ENCODE peak calls at places on chromosomes 16 and 17, in ten cellular contexts. One of them, this sample, is unnamed.

GRCh38 chr16:49129935-49130334 is 151.7 kb downstream of the CBLN1 start:
- DNase-seq in Calu3: no peak
- DNase-seq in midbrain: no peak
- DNase-seq in lower lobe of right lung: no peak
- DNase-seq in fibroblast of gingiva: no peak
- DNase-seq in T-cell: no peak
- DNase-seq in naive thymus-derived CD4-positive, alpha-beta T cell: no peak
- DNase-seq in GM13977: no peak
- DNase-seq in COR-L47: no peak
- DNase-seq in stimulated activated CD8-positive, alpha-beta memory T cell treated with anti-CD3 and anti-CD28 coated beads, Interleukin-12 subunit alpha, Interleukin-12 subunit beta, amount 100 ng/mL, for 1 hour: no peak
- DNase-seq in this sample: no peak

GRCh38 chr16:22673463-22673862 is 140.5 kb upstream of the HS3ST2 start:
- DNase-seq in Calu3: no peak
- DNase-seq in midbrain: no peak
- DNase-seq in lower lobe of right lung: no peak
- DNase-seq in fibroblast of gingiva: no peak
- DNase-seq in T-cell: no peak
- DNase-seq in naive thymus-derived CD4-positive, alpha-beta T cell: no peak
- DNase-seq in GM13977: no peak
- DNase-seq in COR-L47: no peak
- DNase-seq in stimulated activated CD8-positive, alpha-beta memory T cell treated with anti-CD3 and anti-CD28 coated beads, Interleukin-12 subunit alpha, Interleukin-12 subunit beta, amount 100 ng/mL, for 1 hour: no peak
- DNase-seq in this sample: no peak

GRCh38 chr16:17261197-17261858 is 209.4 kb downstream of the XYLT1 start:
- DNase-seq in Calu3: no peak
- DNase-seq in midbrain: no peak
- DNase-seq in lower lobe of right lung: no peak
- DNase-seq in fibroblast of gingiva: no peak
- DNase-seq in T-cell: no peak
- DNase-seq in naive thymus-derived CD4-positive, alpha-beta T cell: no peak
- DNase-seq in GM13977: peak; percentile 37
- DNase-seq in COR-L47: no peak
- DNase-seq in stimulated activated CD8-positive, alpha-beta memory T cell treated with anti-CD3 and anti-CD28 coated beads, Interleukin-12 subunit alpha, Interleukin-12 subunit beta, amount 100 ng/mL, for 1 hour: no peak
- DNase-seq in this sample: no peak

GRCh38 chr17:39139137-39139516 is 12.3 kb downstream of the PLXDC1 start:
- DNase-seq in Calu3: no peak
- DNase-seq in midbrain: no peak
- DNase-seq in lower lobe of right lung: no peak
- DNase-seq in fibroblast of gingiva: peak; percentile 64
- DNase-seq in T-cell: no peak
- DNase-seq in naive thymus-derived CD4-positive, alpha-beta T cell: no peak
- DNase-seq in GM13977: no peak
- DNase-seq in COR-L47: no peak
- DNase-seq in stimulated activated CD8-positive, alpha-beta memory T cell treated with anti-CD3 and anti-CD28 coated beads, Interleukin-12 subunit alpha, Interleukin-12 subunit beta, amount 100 ng/mL, for 1 hour: no peak
- DNase-seq in this sample: no peak

GRCh38 chr17:79610151-79610645 is 653 bp downstream of the RBFOX3 start:
- DNase-seq in Calu3: no peak
- DNase-seq in midbrain: no peak
- DNase-seq in lower lobe of right lung: no peak
- DNase-seq in fibroblast of gingiva: no peak
- DNase-seq in T-cell: no peak
- DNase-seq in naive thymus-derived CD4-positive, alpha-beta T cell: no peak
- DNase-seq in GM13977: no peak
- DNase-seq in COR-L47: no peak
- DNase-seq in stimulated activated CD8-positive, alpha-beta memory T cell treated with anti-CD3 and anti-CD28 coated beads, Interleukin-12 subunit alpha, Interleukin-12 subunit beta, amount 100 ng/mL, for 1 hour: no peak
- DNase-seq in this sample: no peak

GRCh38 chr17:80753946-80754345 is 209.3 kb downstream of the RPTOR start:
- DNase-seq in Calu3: no peak
- DNase-seq in midbrain: no peak
- DNase-seq in lower lobe of right lung: no peak
- DNase-seq in fibroblast of gingiva: no peak
- DNase-seq in T-cell: no peak
- DNase-seq in naive thymus-derived CD4-positive, alpha-beta T cell: no peak
- DNase-seq in GM13977: no peak
- DNase-seq in COR-L47: no peak
- DNase-seq in stimulated activated CD8-positive, alpha-beta memory T cell treated with anti-CD3 and anti-CD28 coated beads, Interleukin-12 subunit alpha, Interleukin-12 subunit beta, amount 100 ng/mL, for 1 hour: no peak
- DNase-seq in this sample: no peak

GRCh38 chr16:3087243-3087791 is 11.8 kb downstream of the ZSCAN10 start:
- DNase-seq in Calu3: no peak
- DNase-seq in midbrain: no peak
- DNase-seq in lower lobe of right lung: no peak
- DNase-seq in fibroblast of gingiva: no peak
- DNase-seq in T-cell: no peak
- DNase-seq in naive thymus-derived CD4-positive, alpha-beta T cell: no peak
- DNase-seq in GM13977: peak; percentile 31
- DNase-seq in COR-L47: no peak
- DNase-seq in stimulated activated CD8-positive, alpha-beta memory T cell treated with anti-CD3 and anti-CD28 coated beads, Interleukin-12 subunit alpha, Interleukin-12 subunit beta, amount 100 ng/mL, for 1 hour: no peak
- DNase-seq in this sample: no peak

GRCh38 chr16:79283578-79283977 is 317.0 kb downstream of the MAF start:
- DNase-seq in Calu3: no peak
- DNase-seq in midbrain: no peak
- DNase-seq in lower lobe of right lung: no peak
- DNase-seq in fibroblast of gingiva: no peak
- DNase-seq in T-cell: no peak
- DNase-seq in naive thymus-derived CD4-positive, alpha-beta T cell: no peak
- DNase-seq in GM13977: no peak
- DNase-seq in COR-L47: no peak
- DNase-seq in stimulated activated CD8-positive, alpha-beta memory T cell treated with anti-CD3 and anti-CD28 coated beads, Interleukin-12 subunit alpha, Interleukin-12 subunit beta, amount 100 ng/mL, for 1 hour: no peak
- DNase-seq in this sample: no peak

GRCh38 chr17:41695954-41696720 is 7.5 kb downstream of the EIF1 start:
- DNase-seq in Calu3: peak; percentile 84
- DNase-seq in midbrain: peak; percentile 67
- DNase-seq in lower lobe of right lung: no peak
- DNase-seq in fibroblast of gingiva: peak; percentile 74
- DNase-seq in T-cell: peak; percentile 63
- DNase-seq in naive thymus-derived CD4-positive, alpha-beta T cell: peak; percentile 77
- DNase-seq in GM13977: peak; percentile 80
- DNase-seq in COR-L47: peak; percentile 52
- DNase-seq in stimulated activated CD8-positive, alpha-beta memory T cell treated with anti-CD3 and anti-CD28 coated beads, Interleukin-12 subunit alpha, Interleukin-12 subunit beta, amount 100 ng/mL, for 1 hour: peak; percentile 74
- DNase-seq in this sample: peak; percentile 21

This sample was measured in NCI-H748 treated with DMSO at 0.1 percent for 48 hours.